ENCODE peak calls at places on chromosomes 13 and 19, in four cellular contexts. W, C, N and P are unnamed samples.

GRCh38 chr19:58033741-58034475 is at the start of gene ZSCAN1:
- DNase-seq in W (no peak), C (peak; percentile 94), N (no peak), P (peak; percentile 80)

GRCh38 chr13:43316997-43317396 is 293.6 kb downstream of the DNAJC15 start:
- DNase-seq in W (no peak), C (no peak), N (peak; percentile 86), P (peak; percentile 35)

GRCh38 chr13:30415430-30416030 is 6.8 kb upstream of the UBE2L5 start:
- DNase-seq in W (no peak), C (no peak), N (no peak), P (no peak)

GRCh38 chr19:18014197-18014596 is 6.2 kb downstream of the ARRDC2 start:
- DNase-seq in W (no peak), C (no peak), N (no peak), P (no peak)

GRCh38 chr13:101596803-101597202 is 144.3 kb downstream of the ITGBL1 start:
- DNase-seq in W (no peak), C (no peak), N (no peak), P (no peak)

GRCh38 chr19:1590641-1591397 is 1.8 kb downstream of the MBD3 start:
- DNase-seq in W (no peak), C (no peak), N (peak; percentile 13), P (no peak)

GRCh38 chr19:1730157-1730556 is 23.1 kb upstream of the ONECUT3 start:
- DNase-seq in W (no peak), C (no peak), N (no peak), P (no peak)

GRCh38 chr13:99307247-99307646 is at the start of gene GPR183:
- DNase-seq in W (no peak), C (no peak), N (no peak), P (no peak)

GRCh38 chr19:42086188-42086736 is 10.3 kb downstream of the ZNF574 start:
- DNase-seq in W (no peak), C (no peak), N (no peak), P (no peak)

GRCh38 chr19:1177322-1178114 is 3.5 kb upstream of the SBNO2 start:
- DNase-seq in W (peak; percentile 61), C (no peak), N (no peak), P (no peak)

GRCh38 chr19:6213266-6213595 is 66.5 kb downstream of the MLLT1 start:
- DNase-seq in W (no peak), C (no peak), N (no peak), P (no peak)